ENCODE peak calls at places on chromosome 19, in five cellular contexts. E is SJCRH30, S is hepatocyte, F is gastrocnemius medialis, D is left ventricle myocardium inferior. I is an unnamed sample.

GRCh38 chr19:19662866-19663291 is 597 bp downstream of the ATP13A1 start:
- DNase-seq in E (peak; percentile 58), S (no peak), F (peak; percentile 36), D (peak; percentile 34), I (no peak)

GRCh38 chr19:31282346-31282745 is 66.9 kb downstream of the TSHZ3 start:
- DNase-seq in E (no peak), S (no peak), F (no peak), D (no peak), I (no peak)

GRCh38 chr19:54179921-54180452 is 7.0 kb upstream of the TMC4 start:
- DNase-seq in E (peak; percentile 62), S (peak; percentile 78), F (no peak), D (no peak), I (no peak)

GRCh38 chr19:5031231-5032100 is 62.6 kb downstream of the KDM4B start:
- DNase-seq in E (peak; percentile 89), S (peak; percentile 89), F (peak; percentile 80), D (peak; percentile 84), I (peak; percentile 88)

GRCh38 chr19:20182232-20182785 is 15.3 kb downstream of the ZNF486 start:
- DNase-seq in E (no peak), S (no peak), F (no peak), D (no peak), I (no peak)

GRCh38 chr19:8158411-8159074 is 9.2 kb upstream of the FBN3 start:
- DNase-seq in E (peak; percentile 89), S (peak; percentile 91), F (peak; percentile 21), D (no peak), I (peak; percentile 74)

GRCh38 chr19:15779756-15780476 is 7.5 kb upstream of the OR10H5 start:
- DNase-seq in E (peak; percentile 18), S (no peak), F (peak; percentile 16), D (peak; percentile 73), I (no peak)

GRCh38 chr19:16369664-16370576 is 45.3 kb downstream of the KLF2 start:
- DNase-seq in E (no peak), S (no peak), F (no peak), D (no peak), I (no peak)

GRCh38 chr19:4448147-4448985 is 9.2 kb downstream of the UBXN6 start:
- DNase-seq in E (no peak), S (no peak), F (peak; percentile 53), D (no peak), I (no peak)

GRCh38 chr19:17075860-17076538 is 422 bp downstream of the MYO9B start:
- DNase-seq in E (peak; percentile 66), S (peak; percentile 50), F (peak; percentile 32), D (peak; percentile 36), I (peak; percentile 35)

GRCh38 chr19:14632286-14632685 is 42.4 kb downstream of the ADGRE3 start:
- DNase-seq in E (peak; percentile 72), S (no peak), F (no peak), D (no peak), I (no peak)

GRCh38 chr19:6774821-6775707 is 2.6 kb downstream of the VAV1 start:
- DNase-seq in E (no peak), S (no peak), F (no peak), D (no peak), I (peak; percentile 25)

GRCh38 chr19:34428549-34429285 is 536 bp downstream of the UBA2 start:
- DNase-seq in E (peak; percentile 42), S (peak; percentile 58), F (peak; percentile 85), D (peak; percentile 23), I (peak; percentile 15)

GRCh38 chr19:16070366-16070990 is 5.8 kb upstream of the TPM4 start:
- DNase-seq in E (no peak), S (no peak), F (peak; percentile 45), D (peak; percentile 46), I (no peak)

GRCh38 chr19:3890590-3890989 is 10.1 kb downstream of the ATCAY start:
- DNase-seq in E (no peak), S (no peak), F (no peak), D (no peak), I (no peak)

GRCh38 chr19:53537126-53537522 is 821 bp upstream of the ZNF331 start:
- DNase-seq in E (no peak), S (peak; percentile 34), F (no peak), D (no peak), I (no peak)

GRCh38 chr19:15180451-15181390 is 20.1 kb downstream of the NOTCH3 start:
- DNase-seq in E (no peak), S (no peak), F (no peak), D (peak; percentile 46), I (no peak)

GRCh38 chr19:9500796-9501195 is 2.4 kb upstream of the ZNF560 start:
- DNase-seq in E (no peak), S (no peak), F (no peak), D (no peak), I (no peak)

GRCh38 chr19:13022111-13022858 is 27.0 kb downstream of the NFIX start:
- DNase-seq in E (no peak), S (no peak), F (peak; percentile 88), D (peak; percentile 45), I (no peak)

GRCh38 chr19:12788682-12789097 is 2.6 kb upstream of the JUNB start:
- DNase-seq in E (peak; percentile 93), S (peak; percentile 91), F (peak; percentile 81), D (peak; percentile 87), I (peak; percentile 90)

GRCh38 chr19:47068876-47069406 is 20.5 kb upstream of the TMEM160 start:
- DNase-seq in E (no peak), S (no peak), F (no peak), D (no peak), I (no peak)

GRCh38 chr19:35114656-35115537 is 726 bp upstream of the FXYD3 start:
- DNase-seq in E (peak; percentile 81), S (peak; percentile 81), F (peak; percentile 49), D (peak; percentile 72), I (peak; percentile 89)

GRCh38 chr19:16001481-16002312 is 52.9 kb downstream of the OR10H4 start:
- DNase-seq in E (no peak), S (no peak), F (no peak), D (no peak), I (no peak)

GRCh38 chr19:8459520-8460260 is 14.9 kb downstream of the HNRNPM start:
- DNase-seq in E (no peak), S (no peak), F (no peak), D (no peak), I (no peak)

GRCh38 chr19:10899171-10899653 is 27.9 kb downstream of the CARM1 start:
- DNase-seq in E (no peak), S (no peak), F (peak; percentile 92), D (peak; percentile 56), I (no peak)
- H3K4me3 ChIP-seq in E (no peak overlapping the region), S (no peak overlapping the region), F (no peak overlapping the region), D (no peak overlapping the region), I (no peak overlapping the region)

GRCh38 chr19:18171605-18172327 is 1.8 kb upstream of the IFI30 start:
- DNase-seq in E (no peak), S (no peak), F (no peak), D (no peak), I (no peak)
- H3K27ac ChIP-seq in E (no peak overlapping the region), S (no peak overlapping the region), F (no peak overlapping the region), D (peak overlapping the region; percentile 72), I (no peak overlapping the region)

GRCh38 chr19:50378863-50379236 is 2.6 kb downstream of the NR1H2 start:
- DNase-seq in E (no peak), S (no peak), F (no peak), D (no peak), I (no peak)

GRCh38 chr19:50378169-50378862 is 2.1 kb downstream of the NR1H2 start:
- DNase-seq in E (no peak), S (no peak), F (no peak), D (no peak), I (no peak)

GRCh38 chr19:50380767-50381166 is 3.4 kb upstream of the POLD1 start:
- DNase-seq in E (no peak), S (no peak), F (no peak), D (no peak), I (no peak)

GRCh38 chr19:50379602-50380001 is 3.3 kb downstream of the NR1H2 start:
- DNase-seq in E (no peak), S (no peak), F (no peak), D (no peak), I (no peak)

GRCh38 chr19:50380137-50380536 is 3.9 kb downstream of the NR1H2 start:
- DNase-seq in E (no peak), S (no peak), F (no peak), D (no peak), I (no peak)
- H3K36me3 ChIP-seq in E (peaks cover 3% of the 10 kb centered on the region), S (no peaks in the 10 kb centered on the region), F (no peaks in the 10 kb centered on the region), D (peaks cover 53% of the 10 kb centered on the region), I (peaks cover 56% of the 10 kb centered on the region)

DNA sequence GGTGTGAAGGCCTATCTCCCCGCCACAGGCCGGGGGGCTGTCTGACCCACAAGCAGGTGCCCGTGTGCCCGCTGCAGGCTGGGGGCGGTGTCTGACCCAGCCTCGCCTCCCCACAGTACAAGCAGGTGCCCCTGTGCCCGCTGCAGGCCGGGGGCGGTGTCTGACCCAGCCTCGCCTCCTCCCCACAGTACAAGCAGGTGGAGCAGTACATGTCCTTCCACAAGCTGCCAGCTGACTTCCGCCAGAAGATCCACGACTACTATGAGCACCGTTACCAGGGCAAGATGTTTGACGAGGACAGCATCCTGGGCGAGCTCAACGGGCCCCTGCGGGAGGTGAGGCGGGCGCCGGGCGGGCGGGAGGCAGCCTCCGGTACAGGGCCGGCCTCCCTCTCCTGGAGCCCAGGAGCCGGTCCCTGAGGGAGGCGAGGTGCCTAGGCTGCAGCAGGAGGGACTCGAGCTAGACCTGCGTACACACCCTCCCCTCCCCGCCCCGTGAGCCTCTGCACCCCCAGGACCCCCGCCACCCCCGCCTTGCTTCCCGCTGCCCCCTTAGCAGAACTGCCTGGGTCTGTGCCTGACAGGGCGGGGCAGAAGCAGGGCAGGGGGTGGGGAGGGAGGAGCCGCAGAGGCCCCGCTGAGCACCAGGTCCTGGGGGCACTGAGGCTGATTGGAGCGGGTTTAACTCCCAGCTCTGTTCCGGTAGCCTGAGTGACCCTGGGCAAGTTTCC is 20.6 kb downstream of the HCN2 start:
- DNase-seq in E (peak; percentile 71), S (no peak), F (no peak), D (no peak), I (no peak)
- H3K4me3 ChIP-seq in E (peak overlapping the region; percentile 40), S (no peak overlapping the region), F (peak overlapping the region; percentile 8), D (peak overlapping the region; percentile 50), I (peak overlapping the region; percentile 15)